ENCODE peak calls at places on chromosome 15, in four cellular contexts. H is brain microvascular endothelial cell, L is pancreas, I is stomach. J is an unnamed sample.

GRCh38 chr15:97030251-97030650 is 699.8 kb downstream of the NR2F2 start:
- DNase-seq in H (no peak), L (no peak), I (no peak), J (no peak)

GRCh38 chr15:84608707-84609284 is 8.0 kb downstream of the ZSCAN2 start:
- DNase-seq in H (no peak), L (no peak), I (no peak), J (no peak)

GRCh38 chr15:52234596-52235541 is 43.7 kb upstream of the GNB5 start:
- DNase-seq in H (no peak), L (no peak), I (no peak), J (no peak)

GRCh38 chr15:83657549-83657948 is 3.6 kb downstream of the ADAMTSL3 start:
- DNase-seq in H (no peak), L (no peak), I (no peak), J (no peak)

GRCh38 chr15:49131403-49131802 is 24.0 kb downstream of the COPS2 start:
- DNase-seq in H (no peak), L (no peak), I (no peak), J (no peak)

GRCh38 chr15:35686347-35686746 is 140.4 kb upstream of the DPH6 start:
- DNase-seq in H (no peak), L (no peak), I (no peak), J (no peak)

GRCh38 chr15:59360896-59361295 is 11.8 kb downstream of the MYO1E start:
- DNase-seq in H (peak; percentile 52), L (no peak), I (no peak), J (no peak)

GRCh38 chr15:62886431-62887071 is 156.0 kb upstream of the TPM1 start:
- DNase-seq in H (peak; percentile 61), L (no peak), I (no peak), J (no peak)

GRCh38 chr15:84937144-84937543 is 44.5 kb upstream of the PDE8A start:
- DNase-seq in H (no peak), L (no peak), I (no peak), J (no peak)

GRCh38 chr15:60793656-60794055 is 314.7 kb upstream of the ICE2 start:
- DNase-seq in H (no peak), L (no peak), I (no peak), J (no peak)

GRCh38 chr15:67125589-67126502 is 60.4 kb downstream of the SMAD3 start:
- DNase-seq in H (peak; percentile 98), L (no peak), I (peak; percentile 44), J (no peak)
- H3K27ac ChIP-seq in H (peak overlapping the region; percentile 100), L (peak overlapping the region; percentile 54), I (peak overlapping the region; percentile 16), J (no peak overlapping the region)

DNA sequence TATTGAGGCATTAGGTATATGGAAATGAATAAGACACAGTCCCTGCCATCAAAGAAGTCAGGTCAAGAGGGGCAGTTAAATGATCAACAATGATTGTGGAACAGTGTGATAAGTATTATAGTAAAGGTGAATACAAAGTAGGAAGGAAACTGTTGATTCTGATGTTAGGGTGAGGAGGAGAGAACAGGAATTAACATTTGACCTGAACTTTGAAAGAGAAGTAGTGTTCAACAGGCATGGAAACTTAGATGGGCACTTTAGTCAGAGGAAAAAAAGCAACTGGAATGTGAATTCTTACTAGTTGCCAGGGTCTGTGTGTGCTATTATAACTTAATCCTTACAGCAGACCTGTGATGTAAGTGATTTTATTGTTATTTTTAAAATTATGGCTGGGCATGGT is 17.6 kb downstream of the HACD3 start:
- DNase-seq in H (no peak), L (no peak), I (no peak), J (no peak)
- H3K27ac ChIP-seq in H (no peak overlapping the region), L (no peak overlapping the region), I (no peak overlapping the region), J (no peak overlapping the region)

GRCh38 chr15:76217867-76218217 is 93.4 kb downstream of the ETFA start:
- DNase-seq in H (no peak), L (no peak), I (no peak), J (no peak)
- H3K27ac ChIP-seq in H (no peak overlapping the region), L (no peak overlapping the region), I (no peak overlapping the region), J (no peak overlapping the region)

GRCh38 chr15:41969851-41970431 is 2.4 kb downstream of the EHD4 start:
- DNase-seq in H (peak; percentile 39), L (no peak), I (peak; percentile 25), J (no peak)
- H3K27ac ChIP-seq in H (no peak overlapping the region), L (no peak overlapping the region), I (peak overlapping the region; percentile 21), J (no peak overlapping the region)

DNA sequence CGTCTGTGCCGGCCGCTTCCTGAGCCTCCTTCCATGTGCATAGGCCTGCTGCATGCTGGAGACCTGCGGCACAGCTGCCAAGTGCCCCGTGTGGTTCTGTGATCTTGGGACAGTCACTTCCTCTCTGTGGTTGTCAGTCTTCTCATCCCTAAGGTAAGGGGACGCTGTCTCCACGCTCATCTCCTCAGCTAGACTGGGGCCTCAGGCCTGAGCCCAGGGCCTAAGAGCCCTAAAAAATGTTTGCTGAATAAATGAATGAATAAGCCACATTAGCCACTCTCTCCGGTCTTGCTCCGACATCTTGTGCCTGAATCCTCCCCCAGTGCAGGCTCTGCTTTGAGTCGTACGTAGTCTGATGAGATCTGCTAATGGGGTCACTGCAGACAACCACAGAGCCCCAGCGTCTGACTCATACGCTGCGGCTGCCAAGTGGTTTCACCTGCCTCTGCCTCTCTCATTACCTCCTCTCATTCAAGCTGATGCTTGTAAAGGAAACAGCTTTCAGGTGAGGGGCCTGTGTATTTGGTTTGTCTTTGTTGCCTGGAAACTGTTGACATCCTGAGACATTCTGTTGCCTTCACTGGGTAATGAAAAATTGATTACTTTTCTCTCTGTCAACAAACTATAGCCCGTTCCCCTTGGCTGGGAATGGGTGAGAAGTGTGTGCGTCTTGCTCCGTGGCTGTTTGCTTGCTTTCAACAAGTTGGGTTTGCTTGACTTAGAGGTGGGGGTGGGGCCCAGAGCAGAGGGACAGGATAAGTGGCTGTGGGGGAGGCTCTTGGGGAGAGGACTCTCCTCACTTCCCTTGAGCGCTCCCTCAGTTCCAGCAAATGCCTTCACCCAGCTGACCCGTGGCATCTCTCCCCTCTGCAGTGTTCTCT is 15.9 kb downstream of the RPLP1 start:
- DNase-seq in H (peak; percentile 59), L (no peak), I (peak; percentile 76), J (no peak)
- H3K27ac ChIP-seq in H (no peak overlapping the region), L (no peak overlapping the region), I (peak overlapping the region; percentile 86), J (no peak overlapping the region)

DNA sequence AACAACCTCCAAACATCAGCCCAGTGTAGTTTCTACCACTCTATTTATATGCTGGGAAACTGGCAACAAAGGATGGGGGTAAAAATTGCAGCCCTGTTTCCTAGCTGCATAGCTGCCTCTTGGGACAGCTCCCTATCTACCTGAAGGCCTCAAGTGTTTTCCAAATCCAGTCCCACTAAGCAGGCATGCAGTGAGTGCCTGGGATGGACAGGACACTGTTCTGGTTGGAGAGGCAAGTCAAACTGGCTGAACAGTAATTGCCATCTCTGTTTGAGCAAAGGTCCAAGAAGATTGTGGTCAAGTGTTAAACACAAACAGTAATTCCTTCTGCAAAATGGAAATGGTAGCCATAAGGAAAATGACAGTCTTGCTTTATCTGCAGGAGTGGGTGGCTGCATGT is 125.4 kb downstream of the FMN1 start:
- DNase-seq in H (no peak), L (no peak), I (no peak), J (no peak)
- H3K27ac ChIP-seq in H (no peak overlapping the region), L (no peak overlapping the region), I (peak overlapping the region; percentile 61), J (no peak overlapping the region)

GRCh38 chr15:65603134-65603533 is 7.8 kb downstream of the INTS14 start:
- DNase-seq in H (no peak), L (no peak), I (no peak), J (no peak)

GRCh38 chr15:65599677-65600076 is 11.3 kb downstream of the INTS14 start:
- DNase-seq in H (no peak), L (no peak), I (no peak), J (no peak)

GRCh38 chr15:65603559-65603958 is 7.4 kb downstream of the INTS14 start:
- DNase-seq in H (no peak), L (no peak), I (no peak), J (no peak)

GRCh38 chr15:65595960-65596359 is 15.0 kb downstream of the INTS14 start:
- DNase-seq in H (no peak), L (no peak), I (no peak), J (peak; percentile 4)

GRCh38 chr15:65598468-65598867 is 12.5 kb downstream of the INTS14 start:
- DNase-seq in H (no peak), L (no peak), I (no peak), J (no peak)
- H3K27ac ChIP-seq in H (no peak overlapping the region), L (no peak overlapping the region), I (no peak overlapping the region), J (no peak overlapping the region)

GRCh38 chr15:69797051-69797595 is 300.6 kb downstream of the TLE3 start:
- DNase-seq in H (no peak), L (no peak), I (no peak), J (no peak)

GRCh38 chr15:69797615-69798014 is 300.1 kb downstream of the TLE3 start:
- DNase-seq in H (no peak), L (no peak), I (no peak), J (no peak)

GRCh38 chr15:69794643-69795461 is 302.9 kb downstream of the TLE3 start:
- DNase-seq in H (peak; percentile 39), L (no peak), I (no peak), J (no peak)

GRCh38 chr15:69793783-69794451 is 303.8 kb downstream of the TLE3 start:
- DNase-seq in H (no peak), L (no peak), I (no peak), J (no peak)

GRCh38 chr15:69795601-69796000 is 302.1 kb downstream of the TLE3 start:
- DNase-seq in H (no peak), L (no peak), I (no peak), J (no peak)
- H3K27ac ChIP-seq in H (no peak overlapping the region), L (peak overlapping the region; percentile 63), I (no peak overlapping the region), J (no peak overlapping the region)

GRCh38 chr15:70854669-70854976 is 666 bp upstream of the LARP6 start:
- DNase-seq in H (peak; percentile 40), L (no peak), I (no peak), J (no peak)
- H3K27ac ChIP-seq in H (peak overlapping the region; percentile 94), L (peak overlapping the region; percentile 25), I (peak overlapping the region; percentile 87), J (peak overlapping the region; percentile 99)